ENCODE peak calls at places on chromosome 3, in six cellular contexts. X is GM23338, L is stomach, E is upper lobe of left lung, V is spleen, B is Panc1. Y is an unnamed sample.

GRCh38 chr3:151962371-151962770 is 88.9 kb downstream of the SUCNR1 start:
- DNase-seq in E (no peak), V (no peak), B (no peak), X (no peak), L (no peak), Y (no peak)

GRCh38 chr3:40631341-40631995 is 106.7 kb downstream of the ZNF621 start:
- DNase-seq in E (no peak), X (no peak), L (no peak), B (no peak), V (no peak), Y (no peak)

GRCh38 chr3:104279617-104280016 is 1087.1 kb upstream of the ALCAM start:
- DNase-seq in B (no peak), E (no peak), L (no peak), V (no peak), X (no peak), Y (no peak)

GRCh38 chr3:15350141-15350540 is 17.8 kb upstream of the SH3BP5 start:
- DNase-seq in B (no peak), V (no peak), X (no peak), L (no peak), E (no peak), Y (no peak)

GRCh38 chr3:160929595-160929994 is 173.6 kb downstream of the PPM1L start:
- DNase-seq in E (no peak), B (no peak), X (no peak), L (peak; percentile 32), V (no peak), Y (no peak)

GRCh38 chr3:46693897-46694235 is 387 bp upstream of the ALS2CL start:
- DNase-seq in B (no peak), E (peak; percentile 48), L (no peak), X (peak; percentile 36), V (peak; percentile 87), Y (no peak)

GRCh38 chr3:141065258-141065657 is 14.1 kb downstream of the SPSB4 start:
- DNase-seq in L (no peak), E (no peak), V (no peak), B (no peak), X (no peak), Y (no peak)

GRCh38 chr3:152328841-152329240 is 60.1 kb downstream of the MBNL1 start:
- DNase-seq in B (peak; percentile 71), V (no peak), E (no peak), L (no peak), X (no peak), Y (no peak)

GRCh38 chr3:124941729-124942128 is 7.2 kb upstream of the MUC13 start:
- DNase-seq in L (no peak), V (no peak), X (no peak), E (no peak), B (no peak), Y (no peak)

GRCh38 chr3:62135731-62136130 is 237.6 kb downstream of the FEZF2 start:
- DNase-seq in B (no peak), X (no peak), E (no peak), V (no peak), L (no peak), Y (no peak)

GRCh38 chr3:138234401-138235179 is 47.5 kb downstream of the ARMC8 start:
- DNase-seq in L (no peak), X (no peak), E (no peak), V (no peak), B (no peak), Y (no peak)

GRCh38 chr3:155556531-155556930 is 188.3 kb downstream of the PLCH1 start:
- DNase-seq in E (peak; percentile 37), V (no peak), L (no peak), X (no peak), B (no peak), Y (no peak)

GRCh38 chr3:7607083-7607482 is 746.2 kb downstream of the GRM7 start:
- DNase-seq in E (no peak), X (no peak), V (no peak), L (no peak), B (no peak), Y (no peak)

GRCh38 chr3:59248976-59249375 is 199.2 kb upstream of the CFAP20DC start:
- DNase-seq in B (no peak), L (no peak), X (no peak), E (no peak), V (no peak), Y (no peak)

GRCh38 chr3:142566096-142566495 is 12.4 kb downstream of the ATR start:
- DNase-seq in L (no peak), B (no peak), X (no peak), E (no peak), V (no peak), Y (peak; percentile 35)

GRCh38 chr3:51434746-51435323 is 43.8 kb downstream of the RBM15B start:
- DNase-seq in X (peak; percentile 84), V (no peak), B (peak; percentile 30), L (peak; percentile 42), E (peak; percentile 51), Y (no peak)

GRCh38 chr3:80668600-80669281 is 900.9 kb upstream of the ROBO1 start:
- DNase-seq in L (no peak), B (no peak), E (no peak), X (no peak), V (no peak), Y (no peak)

GRCh38 chr3:103453152-103453551 is 1018.3 kb downstream of the ZPLD1 start:
- DNase-seq in V (no peak), E (no peak), X (no peak), B (no peak), L (no peak), Y (no peak)

GRCh38 chr3:138188013-138188352 is 882 bp downstream of the ARMC8 start:
- DNase-seq in X (no peak), V (no peak), L (no peak), E (peak; percentile 45), B (no peak), Y (no peak)

GRCh38 chr3:111012388-111013248 is 59.0 kb upstream of the NECTIN3 start:
- DNase-seq in X (peak; percentile 64), B (no peak), L (no peak), V (no peak), E (no peak), Y (no peak)

GRCh38 chr3:197989651-197990050 is 29.6 kb downstream of the LMLN start:
- DNase-seq in L (no peak), V (no peak), E (no peak), B (no peak), X (no peak), Y (no peak)

GRCh38 chr3:172294238-172294806 is 153.9 kb downstream of the GHSR start:
- DNase-seq in V (no peak), L (no peak), E (peak; percentile 37), X (no peak), B (no peak), Y (no peak)
- TF ChIP-seq POLR2AphosphoS5 in V (no peak), L (no peak), E (no peak), X (no peak), B (no peak), Y (no peak)

GRCh38 chr3:43379343-43379742 is 93.0 kb downstream of the SNRK start:
- DNase-seq in X (no peak), B (no peak), L (no peak), E (no peak), V (no peak), Y (no peak)
- TF ChIP-seq POLR2AphosphoS5 in X (no peak), B (no peak), L (peak; percentile 5), E (no peak), V (no peak), Y (no peak)

GRCh38 chr3:2875699-2876098 is 234.5 kb downstream of the IL5RA start:
- DNase-seq in E (no peak), X (no peak), B (no peak), V (no peak), L (no peak), Y (no peak)

GRCh38 chr3:2873986-2874385 is 236.2 kb downstream of the IL5RA start:
- DNase-seq in V (no peak), X (no peak), E (no peak), B (no peak), L (no peak), Y (no peak)

GRCh38 chr3:2872884-2873283 is 237.3 kb downstream of the IL5RA start:
- DNase-seq in L (no peak), E (no peak), X (no peak), V (no peak), B (no peak), Y (no peak)

GRCh38 chr3:2870714-2871353 is 239.3 kb downstream of the IL5RA start:
- DNase-seq in L (no peak), V (no peak), E (no peak), B (no peak), X (no peak), Y (no peak)

DNA sequence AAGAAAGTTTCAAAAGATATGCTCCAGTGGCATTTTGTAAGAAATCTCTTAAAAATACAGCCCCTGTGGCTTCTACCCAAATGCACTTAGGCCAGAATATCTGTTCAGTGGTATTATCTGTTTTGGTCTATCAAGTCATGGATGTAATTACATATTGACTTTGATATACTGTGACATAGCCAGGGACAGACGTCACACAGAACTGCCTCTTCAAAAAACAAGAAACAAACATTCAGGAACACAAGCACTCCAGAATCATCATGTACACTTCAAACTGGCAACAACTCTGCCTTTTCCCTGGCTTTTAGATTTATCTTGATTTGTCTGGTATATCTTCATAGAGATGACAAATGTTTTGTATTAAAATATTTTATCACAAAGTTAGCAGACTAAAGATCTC is 240.3 kb downstream of the IL5RA start:
- DNase-seq in X (no peak), E (no peak), L (no peak), V (no peak), B (no peak), Y (no peak)
- TF ChIP-seq POLR2AphosphoS5 in X (no peak), E (no peak), L (no peak), V (no peak), B (no peak), Y (no peak)

DNA sequence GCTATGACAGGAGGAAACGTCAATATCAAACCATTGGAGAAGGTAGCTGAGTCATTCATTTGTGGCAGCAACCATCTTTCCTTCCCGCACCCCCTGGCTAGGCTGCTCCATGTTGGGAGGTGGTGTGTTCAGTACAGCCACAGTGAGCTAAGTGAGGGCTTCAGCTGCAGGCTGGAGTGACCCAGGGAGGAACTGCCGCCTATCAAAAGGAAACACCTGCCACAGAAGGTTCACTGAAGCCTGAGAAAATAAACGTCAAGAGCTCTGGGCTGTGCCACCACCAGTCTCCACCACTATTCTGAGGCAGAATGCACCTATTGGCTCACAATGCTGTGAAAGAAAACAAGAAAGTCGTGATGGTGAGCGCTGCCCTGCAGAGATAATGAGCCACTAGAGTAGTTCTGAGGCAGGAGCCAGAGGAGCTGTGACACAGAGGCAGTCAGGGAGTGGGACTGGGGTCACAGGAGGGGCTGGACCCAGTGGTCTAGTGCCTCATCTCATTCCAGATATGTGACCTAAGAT is 34.8 kb upstream of the CD47 start:
- DNase-seq in L (no peak), X (no peak), E (no peak), B (no peak), V (peak; percentile 89), Y (no peak)
- TF ChIP-seq POLR2AphosphoS5 in L (no peak), X (no peak), E (no peak), B (no peak), V (peak; percentile 22), Y (no peak)

DNA sequence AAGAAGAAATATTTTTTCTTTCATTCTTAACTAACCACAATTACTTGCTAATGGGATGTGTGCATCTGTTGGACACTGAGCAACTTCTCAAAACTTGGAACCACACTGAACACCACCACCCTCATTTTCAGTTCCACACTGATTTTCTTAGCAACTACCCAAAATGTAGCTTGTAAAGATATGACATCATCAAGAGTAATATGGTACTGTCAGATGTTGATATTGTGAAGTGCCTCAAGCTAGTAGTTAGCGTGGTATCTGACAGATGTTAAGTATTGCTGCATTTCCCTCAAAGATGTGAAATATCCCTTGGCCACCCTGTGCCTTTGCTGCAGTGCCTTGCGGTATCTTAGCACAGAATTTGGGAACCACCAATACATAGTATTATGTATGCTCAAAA is 9.3 kb downstream of the RFTN1 start:
- DNase-seq in X (no peak), B (no peak), V (no peak), L (no peak), E (no peak), Y (no peak)
- TF ChIP-seq POLR2AphosphoS5 in X (no peak), B (no peak), V (no peak), L (no peak), E (no peak), Y (no peak)

GRCh38 chr3:107927361-107928083 is 163.3 kb downstream of the CD47 start:
- DNase-seq in E (peak; percentile 56), X (peak; percentile 82), B (no peak), V (peak; percentile 91), L (peak; percentile 69), Y (peak; percentile 35)
- TF ChIP-seq POLR2AphosphoS5 in E (no peak), X (no peak), B (no peak), V (peak; percentile 80), L (no peak), Y (no peak)

Y was measured in breast epithelium.